ENCODE peak calls at places on chromosomes 1 and 21, in four cellular contexts. A, R, K and D are unnamed samples.

GRCh38 chr1:167529829-167530474 is 11.6 kb upstream of the CD247 start:
- DNase-seq in A (no peak), R (no peak), K (no peak), D (no peak)

GRCh38 chr1:16967962-16968361 is 12.5 kb downstream of the MFAP2 start:
- DNase-seq in A (no peak), R (no peak), K (no peak), D (no peak)

GRCh38 chr1:58432813-58433668 is 113.5 kb downstream of the OMA1 start:
- DNase-seq in A (no peak), R (no peak), K (no peak), D (no peak)

GRCh38 chr21:45309069-45309521 is 21.4 kb upstream of the POFUT2 start:
- DNase-seq in A (peak), R (peak), K (peak), D (peak)

GRCh38 chr1:47214554-47214953 is 17.5 kb downstream of the TAL1 start:
- DNase-seq in A (no peak), R (no peak), K (no peak), D (peak)

GRCh38 chr21:41581592-41582228 is 73.8 kb upstream of the TMPRSS2 start:
- DNase-seq in A (peak), R (no peak), K (no peak), D (no peak)

GRCh38 chr1:13899856-13900255 is 199.9 kb downstream of the PRDM2 start:
- DNase-seq in A (no peak), R (no peak), K (no peak), D (no peak)

GRCh38 chr1:201676061-201676644 is 137.2 kb downstream of the NAV1 start:
- DNase-seq in A (peak), R (no peak), K (peak), D (peak)

GRCh38 chr1:223811634-223812101 is 34.1 kb downstream of the TP53BP2 start:
- DNase-seq in A (no peak), R (no peak), K (no peak), D (no peak)

GRCh38 chr21:45853703-45854342 is 127.7 kb upstream of the COL6A1 start:
- DNase-seq in A (no peak), R (peak), K (no peak), D (peak)

GRCh38 chr1:118905671-118906070 is 82.5 kb downstream of the TBX15 start:
- DNase-seq in A (no peak), R (no peak), K (no peak), D (no peak)

GRCh38 chr1:177448652-177449351 is 278.0 kb downstream of the BRINP2 start:
- DNase-seq in A (no peak), R (no peak), K (no peak), D (no peak)

GRCh38 chr1:8145525-8145924 is 119.4 kb upstream of the ERRFI1 start:
- DNase-seq in A (no peak), R (no peak), K (no peak), D (no peak)

GRCh38 chr1:153542956-153543737 is 2.4 kb upstream of the S100A5 start:
- DNase-seq in A (no peak), R (peak), K (no peak), D (no peak)

GRCh38 chr1:41581216-41582003 is 96.9 kb upstream of the EDN2 start:
- DNase-seq in A (no peak), R (no peak), K (no peak), D (no peak)

GRCh38 chr1:1614204-1614953 is 921 bp upstream of the MIB2 start:
- DNase-seq in A (peak), R (peak), K (peak), D (no peak)

GRCh38 chr1:186152227-186152944 is 222.7 kb downstream of the TPR start:
- DNase-seq in A (no peak), R (no peak), K (no peak), D (no peak)

GRCh38 chr1:107934573-107934972 is 30.4 kb downstream of the VAV3 start:
- DNase-seq in A (no peak), R (no peak), K (no peak), D (no peak)
- TF ChIP-seq EP300 in A (no peak), R (no peak), K (no peak), D (no peak)

GRCh38 chr1:208533746-208534603 is 289.8 kb upstream of the PLXNA2 start:
- DNase-seq in A (no peak), R (no peak), K (no peak), D (no peak)
- H3K4me3 ChIP-seq in A (no peak), R (no peak), K (no peak), D (no peak)

DNA sequence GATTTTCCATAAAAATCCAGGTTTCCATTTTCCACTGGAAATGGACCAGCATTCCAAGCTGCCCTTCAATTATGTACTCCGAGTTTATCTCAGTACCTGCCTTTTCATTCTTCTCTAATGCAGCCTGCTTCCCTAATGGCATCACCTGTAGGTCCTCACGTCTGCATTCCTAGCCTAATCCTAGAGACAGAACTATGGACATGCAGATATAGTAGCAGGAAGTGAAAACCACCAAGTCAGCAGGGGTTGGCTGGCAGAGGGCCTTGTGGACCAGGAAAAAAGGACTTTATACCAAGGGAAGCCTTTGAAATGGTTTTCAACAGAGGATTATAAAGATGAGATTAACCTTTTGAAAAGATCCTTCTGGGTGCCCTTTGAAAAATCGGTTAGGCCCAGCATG is 135.7 kb upstream of the L1TD1 start:
- DNase-seq in A (no peak), R (no peak), K (no peak), D (no peak)
- TF ChIP-seq EP300 in A (no peak), R (no peak), K (no peak), D (no peak)

GRCh38 chr1:234722904-234723588 is 113.1 kb upstream of the IRF2BP2 start:
- DNase-seq in A (peak), R (peak), K (peak), D (peak)
- H3K4me3 ChIP-seq in A (no peak), R (no peak), K (peak), D (no peak)

DNA sequence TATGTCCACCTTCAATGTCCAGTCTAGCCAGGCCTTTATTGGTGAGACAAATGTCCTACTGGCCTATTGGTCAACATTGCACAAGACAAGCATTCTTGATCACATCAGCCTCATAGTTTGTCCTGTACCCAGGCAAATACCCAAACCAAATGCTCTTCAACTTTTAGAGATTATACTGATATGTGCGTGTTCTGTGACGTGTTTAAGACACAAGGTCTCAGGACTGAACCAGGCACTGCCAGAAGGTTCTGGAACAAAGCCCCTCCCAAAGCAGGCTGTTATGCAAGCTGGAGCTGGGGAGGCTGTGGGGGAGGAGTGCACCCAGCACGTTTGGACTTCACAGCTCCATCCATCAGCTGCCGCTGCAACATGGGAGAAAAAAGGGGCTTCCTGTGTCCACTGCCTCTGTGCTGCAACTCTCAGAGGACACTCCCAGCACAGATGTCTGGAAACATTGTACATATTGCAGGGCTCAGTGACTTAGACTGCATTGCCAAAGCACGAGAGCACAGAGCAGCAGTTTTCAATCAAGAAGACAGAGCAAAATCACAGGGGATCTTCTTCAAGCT is 45.9 kb downstream of the NID1 start:
- DNase-seq in A (peak), R (peak), K (peak), D (peak)
- TF ChIP-seq EP300 in A (no peak), R (peak), K (peak), D (peak)

GRCh38 chr1:162626089-162626488 is 6.2 kb upstream of the DDR2 start:
- DNase-seq in A (no peak), R (no peak), K (no peak), D (peak)
- H3K4me3 ChIP-seq in A (no peak), R (no peak), K (no peak), D (peak)

GRCh38 chr1:15603050-15603965 is 13.9 kb upstream of the DDI2 start:
- DNase-seq in A (peak), R (peak), K (peak), D (peak)
- TF ChIP-seq EP300 in A (no peak), R (no peak), K (no peak), D (no peak)

GRCh38 chr1:93828437-93828756 is 50.6 kb downstream of the DNTTIP2 start:
- DNase-seq in A (no peak), R (no peak), K (no peak), D (no peak)

GRCh38 chr1:93824869-93825268 is 54.1 kb downstream of the DNTTIP2 start:
- DNase-seq in A (no peak), R (no peak), K (no peak), D (no peak)

GRCh38 chr1:93829061-93829460 is 49.9 kb downstream of the DNTTIP2 start:
- DNase-seq in A (no peak), R (no peak), K (no peak), D (no peak)

GRCh38 chr1:93827128-93827527 is 51.9 kb downstream of the DNTTIP2 start:
- DNase-seq in A (no peak), R (no peak), K (no peak), D (no peak)

GRCh38 chr1:93827633-93828436 is 51.2 kb downstream of the DNTTIP2 start:
- DNase-seq in A (no peak), R (no peak), K (no peak), D (no peak)
- H3K4me3 ChIP-seq in A (no peak), R (no peak), K (no peak), D (no peak)

GRCh38 chr1:94247146-94248094 is 10.0 kb upstream of the ARHGAP29 start:
- DNase-seq in A (peak), R (peak), K (peak), D (peak)
- TF ChIP-seq EP300 in A (no peak), R (no peak), K (no peak), D (no peak)